ENCODE peak calls at places on chromosome 17, in eight cellular contexts. C is left cardiac atrium, V is heart left ventricle, U is choroid plexus epithelial cell, J is non-pigmented ciliary epithelial cell, Y is GM12878, E is AG04450, D is NCI-H446 treated with DMSO at 0.1 percent for 48 hours. T is an unnamed sample.

GRCh38 chr17:6558932-6559752 is 2.8 kb upstream of the PITPNM3 start:
- DNase-seq in C (no peak), V (peak; percentile 23), U (no peak), J (no peak), Y (no peak), E (no peak), D (no peak), T (no peak)

GRCh38 chr17:10556301-10557005 is 7.0 kb upstream of the MYH2 start:
- DNase-seq in C (no peak), V (no peak), U (no peak), J (no peak), Y (no peak), E (no peak), D (no peak), T (peak; percentile 27)

GRCh38 chr17:31397256-31397939 is 5.9 kb downstream of the RAB11FIP4 start:
- DNase-seq in C (no peak), V (no peak), U (no peak), J (no peak), Y (no peak), E (no peak), D (no peak), T (no peak)

GRCh38 chr17:44987194-44987882 is 19.2 kb upstream of the C1QL1 start:
- DNase-seq in C (no peak), V (no peak), U (no peak), J (no peak), Y (no peak), E (no peak), D (no peak), T (no peak)

GRCh38 chr17:41486809-41487530 is 2.7 kb downstream of the KRT36 start:
- DNase-seq in C (no peak), V (no peak), U (no peak), J (no peak), Y (no peak), E (no peak), D (no peak), T (no peak)

GRCh38 chr17:44220211-44221071 is 966 bp upstream of the UBTF start:
- DNase-seq in C (peak; percentile 59), V (peak; percentile 53), U (peak; percentile 71), J (no peak), Y (no peak), E (no peak), D (no peak), T (no peak)

GRCh38 chr17:38732376-38733314 is 2.5 kb downstream of the CISD3 start:
- DNase-seq in C (no peak), V (peak; percentile 73), U (no peak), J (no peak), Y (no peak), E (no peak), D (peak; percentile 52), T (no peak)

GRCh38 chr17:7750321-7750821 is 32.8 kb downstream of the DNAH2 start:
- DNase-seq in C (no peak), V (no peak), U (peak; percentile 84), J (peak; percentile 64), Y (no peak), E (peak; percentile 55), D (peak; percentile 14), T (peak; percentile 65)

GRCh38 chr17:7141824-7142223 is 27.2 kb upstream of the ASGR2 start:
- DNase-seq in C (no peak), V (no peak), U (no peak), J (no peak), Y (no peak), E (no peak), D (no peak), T (no peak)

GRCh38 chr17:51907041-51907440 is 251.5 kb downstream of the CA10 start:
- DNase-seq in C (no peak), V (no peak), U (no peak), J (no peak), Y (no peak), E (no peak), D (no peak), T (no peak)

GRCh38 chr17:68053237-68054030 is 17.9 kb downstream of the KPNA2 start:
- DNase-seq in C (peak; percentile 70), V (peak; percentile 82), U (peak; percentile 64), J (no peak), Y (no peak), E (peak; percentile 64), D (no peak), T (peak; percentile 96)

GRCh38 chr17:39939031-39939430 is 11.5 kb downstream of the LRRC3C start:
- DNase-seq in C (no peak), V (no peak), U (no peak), J (no peak), Y (no peak), E (no peak), D (no peak), T (no peak)

GRCh38 chr17:38751144-38751802 is 1.3 kb upstream of the PSMB3 start:
- DNase-seq in C (no peak), V (no peak), U (no peak), J (no peak), Y (no peak), E (no peak), D (no peak), T (no peak)

T was measured in GM04504.